ENCODE peak calls at places on chromosomes 12 and 14, in four cellular contexts. D, O, Q and G are unnamed samples.

GRCh38 chr14:66443785-66444184 is 42.4 kb upstream of the CCDC196 start:
- DNase-seq in D (no peak), O (no peak), Q (no peak), G (no peak)

GRCh38 chr14:21672116-21672515 is 1.5 kb downstream of the OR4E1 start:
- DNase-seq in D (no peak), Q (no peak), O (no peak), G (no peak)

GRCh38 chr12:107760207-107760816 is 625 bp downstream of the PRDM4 start:
- DNase-seq in Q (peak), O (no peak), D (peak), G (peak)

GRCh38 chr12:69173358-69173757 is 66.0 kb upstream of the CPSF6 start:
- DNase-seq in Q (no peak), D (no peak), O (no peak), G (no peak)

GRCh38 chr14:63432888-63433552 is 110.2 kb downstream of the PPP2R5E start:
- DNase-seq in D (no peak), Q (no peak), O (no peak), G (no peak)

GRCh38 chr12:95004610-95005009 is 1.1 kb upstream of the NDUFA12 start:
- DNase-seq in Q (no peak), O (no peak), D (no peak), G (no peak)

GRCh38 chr12:39327520-39327919 is 115.4 kb downstream of the KIF21A start:
- DNase-seq in Q (no peak), O (no peak), D (no peak), G (no peak)

GRCh38 chr12:27898022-27898421 is 74.5 kb downstream of the PTHLH start:
- DNase-seq in O (no peak), Q (peak), D (no peak), G (no peak)

GRCh38 chr12:2034633-2035420 is 18.0 kb upstream of the CACNA1C start:
- DNase-seq in Q (peak), O (peak), D (peak), G (peak)

GRCh38 chr12:99427104-99427503 is 220.4 kb upstream of the GARIN6 start:
- DNase-seq in D (no peak), O (no peak), Q (no peak), G (no peak)

GRCh38 chr14:72700338-72701231 is 193.3 kb downstream of the DPF3 start:
- DNase-seq in Q (no peak), O (no peak), D (no peak), G (no peak)

GRCh38 chr12:31201382-31201781 is 124.6 kb downstream of the SINHCAF start:
- DNase-seq in O (no peak), Q (no peak), D (no peak), G (no peak)

GRCh38 chr12:13864081-13864673 is 117.2 kb downstream of the GRIN2B start:
- DNase-seq in Q (peak), O (peak), D (peak), G (peak)

GRCh38 chr12:47360771-47361388 is 281.1 kb upstream of the AMIGO2 start:
- DNase-seq in O (peak), D (no peak), Q (no peak), G (no peak)
- TF ChIP-seq FOXJ3 in O (no peak), D (no peak), Q (no peak), G (no peak)

GRCh38 chr12:45827974-45828373 is 98.5 kb downstream of the ARID2 start:
- DNase-seq in Q (no peak), D (no peak), O (no peak), G (no peak)
- TF ChIP-seq FOXJ3 in Q (no peak), D (no peak), O (no peak), G (no peak)

DNA sequence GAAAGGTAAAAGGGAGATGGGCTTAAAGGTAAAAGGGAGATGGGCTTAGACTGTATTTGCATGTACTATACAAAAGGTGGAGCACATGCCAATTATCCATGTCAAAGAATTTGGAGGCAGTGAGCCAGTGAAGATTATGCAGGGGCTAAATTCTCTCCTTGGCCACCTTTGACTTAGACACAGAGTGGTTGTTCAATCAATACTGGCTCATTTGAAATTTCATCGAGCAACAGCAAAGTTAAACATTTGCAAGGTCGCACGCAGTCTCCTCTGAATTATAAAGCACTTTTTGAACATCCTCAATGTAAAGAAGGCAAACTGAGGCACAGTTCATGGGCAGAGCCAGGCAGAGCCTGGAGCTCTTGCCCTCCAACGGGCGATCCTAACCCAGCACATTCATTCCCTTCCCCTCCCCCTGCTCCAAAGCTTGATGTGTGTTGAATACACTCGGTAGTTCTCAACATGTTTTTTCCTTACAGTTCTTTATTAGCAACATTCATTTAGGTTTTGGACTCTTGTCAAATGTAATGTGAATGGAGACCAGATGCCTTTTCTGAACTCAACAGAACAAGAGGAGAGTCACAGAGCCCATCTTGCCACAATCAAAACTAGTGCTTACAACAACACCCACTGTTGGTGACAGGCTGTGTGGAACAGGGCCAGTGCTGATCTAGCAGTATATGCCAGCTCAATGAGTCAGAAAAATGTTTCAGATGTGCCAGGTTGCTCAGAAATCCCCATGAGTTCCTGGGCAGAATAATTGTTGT is 169.6 kb upstream of the G2E3 start:
- DNase-seq in Q (no peak), O (no peak), D (no peak), G (no peak)
- TF ChIP-seq FOXJ3 in Q (no peak), O (no peak), D (no peak), G (no peak)

GRCh38 chr14:83470959-83471358 is 1937.3 kb upstream of the SEL1L start:
- DNase-seq in D (no peak), O (no peak), Q (no peak), G (no peak)
- TF ChIP-seq FOXJ3 in D (no peak), O (no peak), Q (no peak), G (no peak)

DNA sequence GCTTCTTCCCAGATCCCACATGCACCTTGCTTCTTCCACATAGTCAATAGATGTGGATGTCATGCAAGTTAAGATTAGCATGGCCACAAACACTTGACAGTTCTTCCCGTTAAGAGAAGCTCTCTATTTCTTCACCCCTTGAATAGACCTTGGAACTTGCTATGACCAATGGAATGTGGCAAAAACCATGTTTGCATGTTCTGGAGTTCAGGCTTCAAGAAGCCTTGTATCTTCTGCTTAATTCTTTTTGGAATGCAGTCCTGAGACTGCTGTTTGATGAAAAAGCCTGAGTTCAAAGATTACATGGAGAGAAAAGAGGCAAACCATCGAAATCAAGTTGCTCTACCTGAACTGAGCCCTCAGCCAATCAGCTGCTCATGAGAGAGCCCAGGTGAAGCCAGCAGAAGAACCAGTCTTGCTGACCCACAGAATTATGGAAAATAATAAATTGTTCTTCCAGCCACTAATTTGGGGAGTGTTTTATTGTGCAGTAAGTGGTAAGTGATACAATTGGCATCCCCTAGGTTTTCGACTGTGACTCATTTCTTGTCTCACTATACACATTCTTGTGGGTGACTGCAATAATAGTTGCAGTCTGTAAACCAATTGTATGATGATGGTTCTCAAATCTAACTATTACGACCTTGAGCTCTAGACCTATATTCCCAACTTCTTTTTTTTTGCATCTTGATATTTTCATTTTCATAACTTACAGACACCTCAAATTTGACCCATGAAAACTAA is 12.6 kb downstream of the RASSF9 start:
- DNase-seq in D (no peak), Q (no peak), O (no peak), G (no peak)
- TF ChIP-seq FOXJ3 in D (no peak), Q (no peak), O (no peak), G (no peak)

GRCh38 chr14:92968291-92969020 is 45.5 kb downstream of the CHGA start:
- DNase-seq in O (no peak), Q (no peak), D (no peak), G (no peak)

GRCh38 chr14:92964124-92965109 is 41.5 kb downstream of the CHGA start:
- DNase-seq in O (no peak), D (peak), Q (no peak), G (no peak)

GRCh38 chr14:92969470-92970232 is 46.7 kb downstream of the CHGA start:
- DNase-seq in Q (no peak), D (no peak), O (no peak), G (no peak)

GRCh38 chr14:92970233-92970625 is 47.3 kb downstream of the CHGA start:
- DNase-seq in D (no peak), O (no peak), Q (no peak), G (no peak)

GRCh38 chr14:92967346-92967926 is 44.5 kb downstream of the CHGA start:
- DNase-seq in D (no peak), O (no peak), Q (no peak), G (no peak)
- TF ChIP-seq FOXJ3 in D (no peak), O (no peak), Q (no peak), G (no peak)

GRCh38 chr14:97580923-97581495 is 783.8 kb downstream of the VRK1 start:
- DNase-seq in O (no peak), Q (no peak), D (no peak), G (peak)
- TF ChIP-seq FOXJ3 in O (no peak), Q (no peak), D (no peak), G (no peak)

GRCh38 chr14:49297102-49297501 is 289.1 kb downstream of the RPS29 start:
- DNase-seq in D (no peak), Q (no peak), O (no peak), G (no peak)

GRCh38 chr14:49294736-49295135 is 291.4 kb downstream of the RPS29 start:
- DNase-seq in O (no peak), Q (no peak), D (no peak), G (no peak)
- TF ChIP-seq FOXJ3 in O (no peak), Q (no peak), D (no peak), G (no peak)

GRCh38 chr14:100622234-100622633 is 35.0 kb upstream of the BEGAIN start:
- DNase-seq in Q (no peak), D (peak), O (no peak), G (peak)
- TF ChIP-seq FOXJ3 in Q (no peak), D (no peak), O (no peak), G (no peak)

GRCh38 chr14:54674342-54674741 is 107.4 kb downstream of the SAMD4A start:
- DNase-seq in D (no peak), O (no peak), Q (no peak), G (no peak)

GRCh38 chr14:54671537-54671936 is 104.6 kb downstream of the SAMD4A start:
- DNase-seq in Q (no peak), O (no peak), D (no peak), G (no peak)

GRCh38 chr14:54672181-54672580 is 105.3 kb downstream of the SAMD4A start:
- DNase-seq in D (no peak), Q (no peak), O (no peak), G (no peak)

GRCh38 chr14:54672688-54673087 is 105.8 kb downstream of the SAMD4A start:
- DNase-seq in D (no peak), O (no peak), Q (no peak), G (no peak)

GRCh38 chr14:54673193-54674121 is 106.5 kb downstream of the SAMD4A start:
- DNase-seq in D (no peak), O (peak), Q (no peak), G (no peak)
- TF ChIP-seq FOXJ3 in D (no peak), O (no peak), Q (no peak), G (no peak)